ENCODE peak calls at places on chromosomes 3 and 15, in eight cellular contexts. D, F, X, C, V, Y, T and K are unnamed samples.

GRCh38 chr3:49554639-49555265 is 475 bp downstream of the BSN start:
- DNase-seq in F (peak), D (peak), V (peak), Y (peak), C (peak), X (peak), T (no peak), K (peak)

GRCh38 chr3:165643433-165643824 is 193.8 kb downstream of the BCHE start:
- DNase-seq in Y (peak), D (no peak), T (peak), C (peak), F (no peak), V (no peak), X (no peak), K (no peak)

GRCh38 chr3:187880438-187880837 is 135.2 kb upstream of the BCL6 start:
- DNase-seq in C (peak), T (no peak), X (no peak), V (no peak), Y (no peak), F (no peak), D (no peak), K (no peak)

GRCh38 chr15:69120732-69121131 is 39.7 kb upstream of the GLCE start:
- DNase-seq in V (no peak), T (no peak), C (no peak), X (no peak), D (no peak), F (no peak), Y (no peak), K (no peak)

GRCh38 chr3:185737020-185737419 is 87.8 kb downstream of the IGF2BP2 start:
- DNase-seq in V (no peak), D (no peak), C (peak), F (no peak), Y (no peak), T (peak), X (no peak), K (no peak)

GRCh38 chr3:172274906-172275305 is 173.3 kb downstream of the GHSR start:
- DNase-seq in V (no peak), D (no peak), C (no peak), Y (no peak), T (no peak), X (no peak), F (no peak), K (no peak)

GRCh38 chr3:182375921-182376320 is 417.4 kb upstream of the ATP11B start:
- DNase-seq in D (no peak), F (no peak), V (no peak), Y (no peak), X (no peak), T (no peak), C (no peak), K (no peak)

GRCh38 chr15:22262613-22263020 is 182.3 kb downstream of the OR4M2 start:
- DNase-seq in V (no peak), Y (no peak), F (no peak), D (no peak), C (no peak), X (no peak), T (no peak), K (peak)

GRCh38 chr15:70635895-70636294 is 127.5 kb downstream of the UACA start:
- DNase-seq in F (no peak), C (no peak), D (no peak), X (no peak), Y (no peak), V (no peak), T (no peak), K (no peak)

GRCh38 chr15:70632079-70632850 is 131.1 kb downstream of the UACA start:
- DNase-seq in C (no peak), T (no peak), Y (peak), X (no peak), D (no peak), V (no peak), F (no peak), K (no peak)

GRCh38 chr15:70633394-70633793 is 130.0 kb downstream of the UACA start:
- DNase-seq in V (no peak), T (no peak), D (no peak), C (no peak), F (no peak), X (no peak), Y (no peak), K (no peak)

GRCh38 chr15:70632981-70633380 is 130.4 kb downstream of the UACA start:
- DNase-seq in X (no peak), C (no peak), D (no peak), F (no peak), Y (no peak), T (no peak), V (no peak), K (no peak)

GRCh38 chr15:70636540-70637165 is 126.7 kb downstream of the UACA start:
- DNase-seq in T (peak), X (no peak), F (no peak), Y (peak), V (no peak), C (no peak), D (no peak), K (no peak)
- TF ChIP-seq CTCF in T (peak), X (peak), F (peak), Y (peak), V (no peak), C (peak), D (peak), K (no peak)

GRCh38 chr15:41661078-41661528 is 898 bp downstream of the MGA start:
- DNase-seq in Y (no peak), V (peak), X (no peak), C (no peak), D (no peak), T (no peak), F (no peak), K (no peak)
- TF ChIP-seq CTCF in Y (no peak), V (no peak), X (no peak), C (no peak), D (no peak), T (no peak), F (no peak), K (no peak)

GRCh38 chr15:31365032-31365654 is 38.5 kb downstream of the KLF13 start:
- DNase-seq in V (no peak), T (no peak), C (peak), D (no peak), Y (no peak), F (no peak), X (no peak), K (peak)

GRCh38 chr15:31364301-31365031 is 37.8 kb downstream of the KLF13 start:
- DNase-seq in X (no peak), F (no peak), C (no peak), V (no peak), Y (peak), D (no peak), T (no peak), K (peak)

GRCh38 chr15:31366169-31366734 is 39.6 kb downstream of the KLF13 start:
- DNase-seq in X (peak), F (no peak), V (no peak), Y (peak), C (peak), T (peak), D (no peak), K (peak)

GRCh38 chr15:31367021-31367729 is 40.5 kb downstream of the KLF13 start:
- DNase-seq in T (no peak), F (no peak), X (no peak), V (no peak), D (no peak), C (no peak), Y (no peak), K (peak)

DNA sequence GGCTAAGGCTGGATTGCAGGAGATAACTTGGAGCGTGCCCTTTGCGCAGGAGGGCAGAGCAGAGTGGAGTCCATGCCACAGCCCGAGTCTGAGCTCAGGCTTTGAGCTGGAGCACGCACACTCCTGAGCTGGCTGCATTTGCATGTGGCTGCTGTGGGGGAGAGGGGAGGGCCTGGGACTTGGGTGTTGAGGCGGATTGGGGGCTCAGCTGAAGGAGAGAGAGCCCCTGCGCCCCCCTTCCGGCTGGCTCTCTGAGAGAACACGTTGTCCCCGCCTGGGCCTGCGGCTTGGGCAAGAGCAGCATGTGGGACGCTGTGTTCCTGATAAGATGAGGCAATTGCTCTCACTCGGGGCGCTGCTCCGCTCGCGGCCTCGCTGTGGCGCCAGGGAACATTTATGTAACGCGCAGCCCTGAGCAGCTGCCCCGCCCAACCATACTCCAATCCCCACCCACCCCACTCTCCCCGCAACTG is 39.1 kb downstream of the KLF13 start:
- DNase-seq in X (peak), V (peak), Y (peak), C (peak), T (peak), F (peak), D (peak), K (peak)
- TF ChIP-seq CTCF in X (peak), V (peak), Y (peak), C (peak), T (peak), F (peak), D (peak), K (peak)

GRCh38 chr3:193250492-193250891 is 9.5 kb downstream of the PLAAT1 start:
- DNase-seq in Y (no peak), F (no peak), D (no peak), C (no peak), V (no peak), X (no peak), T (no peak), K (no peak)
- TF ChIP-seq CTCF in Y (no peak), F (no peak), D (no peak), C (no peak), V (no peak), X (no peak), T (no peak), K (no peak)

GRCh38 chr15:75223688-75224087 is 22.0 kb downstream of the C15orf39 start:
- DNase-seq in V (no peak), D (no peak), X (no peak), C (no peak), Y (no peak), T (no peak), F (no peak), K (no peak)
- TF ChIP-seq CTCF in V (no peak), D (no peak), X (no peak), C (no peak), Y (no peak), T (no peak), F (no peak), K (no peak)

GRCh38 chr3:70531063-70531657 is 218.7 kb upstream of the MDFIC2 start:
- DNase-seq in X (no peak), D (no peak), V (peak), F (no peak), T (peak), Y (peak), C (peak), K (no peak)
- TF ChIP-seq CTCF in X (peak), D (peak), V (peak), F (peak), T (peak), Y (peak), C (peak), K (peak)

GRCh38 chr3:11566916-11567315 is 76.8 kb downstream of the VGLL4 start:
- DNase-seq in X (no peak), D (no peak), Y (no peak), F (no peak), V (no peak), T (no peak), C (no peak), K (no peak)
- TF ChIP-seq CTCF in X (no peak), D (peak), Y (no peak), F (peak), V (no peak), T (no peak), C (peak), K (no peak)